ENCODE peak calls at places on chromosomes 11 and 22, in seven cellular contexts. K is kidney; Y is MM.1S; R is activated naive CD4-positive, alpha-beta T cell treated with Interleukin-2 at 50 U/mL for 16 hours; X is T1000; W is D721Med; U is NCI-H345. C is an unnamed sample.

GRCh38 chr11:12397953-12398352 is 20.6 kb downstream of the PARVA start:
- DNase-seq in W (no peak), R (no peak), Y (no peak), K (peak), U (no peak), X (peak), C (no peak)

GRCh38 chr11:87141322-87141721 is 103.6 kb downstream of the TMEM135 start:
- DNase-seq in R (no peak), K (no peak), X (no peak), W (no peak), U (no peak), Y (no peak), C (no peak)

GRCh38 chr11:1458340-1459218 is 28.0 kb downstream of the MOB2 start:
- DNase-seq in U (peak), W (no peak), Y (no peak), R (no peak), X (no peak), K (peak), C (no peak)

GRCh38 chr11:71467164-71467563 is 14.2 kb downstream of the NADSYN1 start:
- DNase-seq in W (no peak), Y (no peak), U (no peak), K (no peak), X (no peak), R (no peak), C (no peak)

GRCh38 chr11:27330633-27331270 is 32.3 kb downstream of the CCDC34 start:
- DNase-seq in R (no peak), W (no peak), Y (no peak), U (no peak), K (no peak), X (no peak), C (no peak)

GRCh38 chr22:32996702-32997101 is 61.5 kb downstream of the SYN3 start:
- DNase-seq in Y (no peak), K (peak), U (no peak), R (no peak), X (no peak), W (no peak), C (no peak)

GRCh38 chr11:1939006-1939626 is 8.0 kb upstream of the MRPL23 start:
- DNase-seq in Y (no peak), X (no peak), R (no peak), W (no peak), U (no peak), K (peak), C (no peak)

GRCh38 chr22:45844949-45845613 is 131.9 kb downstream of the WNT7B start:
- DNase-seq in W (no peak), U (no peak), X (no peak), Y (no peak), K (no peak), R (no peak), C (no peak)

GRCh38 chr11:72309074-72309598 is 65.2 kb upstream of the PHOX2A start:
- DNase-seq in U (no peak), R (no peak), X (no peak), W (no peak), K (no peak), Y (no peak), C (no peak)

GRCh38 chr22:41380993-41381328 is 781 bp upstream of the TEF start:
- DNase-seq in R (no peak), K (no peak), W (no peak), U (no peak), Y (no peak), X (peak), C (no peak)

GRCh38 chr22:31879585-31879984 is 64.8 kb upstream of the YWHAH start:
- DNase-seq in R (no peak), X (no peak), Y (no peak), K (no peak), U (no peak), W (no peak), C (no peak)

GRCh38 chr11:79174045-79175008 is 266.5 kb downstream of the TENM4 start:
- DNase-seq in X (no peak), R (no peak), K (no peak), W (no peak), Y (no peak), U (no peak), C (no peak)

GRCh38 chr11:130212431-130212961 is 52.9 kb downstream of the ST14 start:
- DNase-seq in W (no peak), U (no peak), Y (no peak), X (no peak), K (peak), R (no peak), C (no peak)

GRCh38 chr11:62394825-62395538 is 23.9 kb upstream of the SCGB1A1 start:
- DNase-seq in U (peak), X (peak), W (peak), R (peak), K (peak), Y (peak), C (peak)

GRCh38 chr11:78905756-78906155 is 331.1 kb upstream of the NARS2 start:
- DNase-seq in K (no peak), U (no peak), R (no peak), W (no peak), X (no peak), Y (no peak), C (no peak)

GRCh38 chr11:57474017-57474750 is 13.9 kb downstream of the RTN4RL2 start:
- DNase-seq in K (no peak), X (no peak), R (no peak), U (no peak), Y (no peak), W (no peak), C (no peak)

GRCh38 chr11:82791779-82792178 is 58.1 kb upstream of the FAM181B start:
- DNase-seq in W (no peak), U (no peak), X (no peak), Y (no peak), R (no peak), K (no peak), C (no peak)

GRCh38 chr11:32870676-32871075 is 21.9 kb upstream of the QSER1 start:
- DNase-seq in W (no peak), K (no peak), Y (no peak), X (no peak), U (peak), R (peak), C (peak)

GRCh38 chr11:46183819-46184218 is 62.6 kb upstream of the PHF21A start:
- DNase-seq in K (no peak), X (no peak), W (no peak), R (no peak), U (no peak), Y (no peak), C (no peak)

GRCh38 chr11:125092669-125093068 is 18.8 kb downstream of the TMEM218 start:
- DNase-seq in X (no peak), U (no peak), K (no peak), R (no peak), Y (no peak), W (no peak), C (no peak)

GRCh38 chr11:35237860-35238715 is 99.1 kb downstream of the CD44 start:
- DNase-seq in W (no peak), K (no peak), Y (peak), X (no peak), U (peak), R (peak), C (peak)

GRCh38 chr22:32695451-32695891 is 106.0 kb upstream of the TIMP3 start:
- DNase-seq in U (no peak), W (no peak), K (no peak), Y (no peak), R (no peak), X (peak), C (no peak)

GRCh38 chr11:18776324-18776723 is 15.3 kb downstream of the PTPN5 start:
- DNase-seq in Y (no peak), X (no peak), W (no peak), R (no peak), K (no peak), U (no peak), C (no peak)

GRCh38 chr22:26701323-26701722 is 43.9 kb downstream of the MIAT start:
- DNase-seq in K (no peak), Y (no peak), R (no peak), W (no peak), X (no peak), U (no peak), C (no peak)

GRCh38 chr11:84962018-84962417 is 665.1 kb downstream of the DLG2 start:
- DNase-seq in U (no peak), K (no peak), X (no peak), Y (peak), R (no peak), W (no peak), C (no peak)

GRCh38 chr11:1574256-1575242 is 2.5 kb upstream of the DUSP8 start:
- DNase-seq in R (peak), Y (peak), K (peak), W (no peak), U (peak), X (peak), C (peak)

GRCh38 chr22:37998543-37998942 is 14.2 kb upstream of the SOX10 start:
- DNase-seq in R (no peak), Y (no peak), X (no peak), W (no peak), U (no peak), K (no peak), C (no peak)

C was measured in GM12865.